ENCODE peak calls at places on chromosome 3, in ten cellular contexts. P, S, B, R, F, A, E, I, D and Z are unnamed samples.

GRCh38 chr3:83523470-83524073 is 1435.2 kb upstream of the CADM2 start:
- DNase-seq in P (peak), R (peak), E (peak), D (peak), A (peak), F (no peak), S (no peak), I (no peak), B (peak), Z (peak)

GRCh38 chr3:11389570-11390268 is 117.5 kb downstream of the ATG7 start:
- DNase-seq in I (no peak), P (no peak), S (no peak), A (no peak), R (no peak), B (no peak), D (no peak), F (no peak), E (no peak), Z (no peak)

GRCh38 chr3:99505646-99506269 is 132.6 kb upstream of the COL8A1 start:
- DNase-seq in F (peak), E (no peak), I (no peak), D (no peak), R (no peak), S (no peak), A (no peak), B (no peak), P (peak), Z (peak)

GRCh38 chr3:127375151-127375937 is 87.5 kb upstream of the PRR20G start:
- DNase-seq in P (no peak), B (no peak), F (no peak), A (no peak), I (no peak), R (no peak), E (no peak), D (no peak), S (no peak), Z (no peak)

GRCh38 chr3:36777424-36778218 is 13.3 kb upstream of the DCLK3 start:
- DNase-seq in E (no peak), B (no peak), A (no peak), D (no peak), I (no peak), F (no peak), S (no peak), P (no peak), R (no peak), Z (no peak)

GRCh38 chr3:142152349-142152748 is 3.0 kb upstream of the TFDP2 start:
- DNase-seq in P (peak), E (no peak), B (no peak), S (no peak), R (peak), A (no peak), D (peak), F (no peak), I (no peak), Z (peak)

GRCh38 chr3:144921710-144922109 is 950.1 kb downstream of the DIPK2A start:
- DNase-seq in P (no peak), S (no peak), R (no peak), E (no peak), F (no peak), A (no peak), I (no peak), B (no peak), D (no peak), Z (no peak)

GRCh38 chr3:100963041-100963440 is 30.2 kb downstream of the ABI3BP start:
- DNase-seq in F (no peak), A (no peak), B (no peak), I (no peak), S (no peak), D (no peak), E (no peak), P (no peak), R (no peak), Z (no peak)

GRCh38 chr3:108552267-108553159 is 36.7 kb downstream of the CIP2A start:
- DNase-seq in E (no peak), I (no peak), S (no peak), D (peak), P (no peak), A (peak), F (no peak), B (no peak), R (peak), Z (peak)

GRCh38 chr3:122074621-122075265 is 19.6 kb downstream of the CD86 start:
- DNase-seq in E (no peak), I (peak), D (no peak), P (peak), A (no peak), F (peak), R (no peak), S (no peak), B (no peak), Z (no peak)

GRCh38 chr3:141365206-141365605 is 3.1 kb upstream of the ZBTB38 start:
- DNase-seq in E (no peak), D (no peak), I (no peak), A (no peak), R (no peak), S (no peak), P (no peak), B (no peak), F (no peak), Z (no peak)

GRCh38 chr3:108662141-108662738 is 72.7 kb downstream of the DZIP3 start:
- DNase-seq in S (no peak), D (peak), B (no peak), A (peak), P (peak), R (peak), E (peak), I (no peak), F (no peak), Z (peak)

GRCh38 chr3:189641776-189642175 is 10.6 kb downstream of the TP63 start:
- DNase-seq in S (no peak), R (no peak), A (no peak), B (no peak), F (no peak), P (no peak), I (no peak), D (peak), E (no peak), Z (peak)

GRCh38 chr3:37604336-37604833 is 257.3 kb upstream of the CTDSPL start:
- DNase-seq in B (no peak), R (no peak), S (no peak), F (no peak), I (no peak), A (no peak), D (no peak), E (no peak), P (no peak), Z (no peak)

GRCh38 chr3:50405249-50405648 is 45.9 kb upstream of the TMEM115 start:
- DNase-seq in S (no peak), P (peak), E (peak), R (peak), A (no peak), B (peak), F (no peak), D (peak), I (no peak), Z (peak)

GRCh38 chr3:42638339-42638842 is 15.1 kb upstream of the ZBTB47 start:
- DNase-seq in P (peak), D (no peak), R (no peak), S (peak), I (no peak), E (no peak), B (no peak), F (no peak), A (no peak), Z (no peak)

GRCh38 chr3:134039161-134039862 is 9.6 kb upstream of the SLCO2A1 start:
- DNase-seq in B (no peak), R (peak), P (no peak), A (no peak), E (no peak), S (no peak), I (peak), F (no peak), D (peak), Z (peak)

GRCh38 chr3:12663311-12663935 is 494 bp downstream of the RAF1 start:
- DNase-seq in D (peak), I (peak), S (peak), F (peak), E (no peak), B (peak), P (peak), R (no peak), A (no peak), Z (peak)

GRCh38 chr3:153355559-153355958 is 193.5 kb downstream of the RAP2B start:
- DNase-seq in B (no peak), E (no peak), I (no peak), A (no peak), R (no peak), P (no peak), D (no peak), S (no peak), F (no peak), Z (no peak)

GRCh38 chr3:132635052-132635451 is 24.6 kb downstream of the ACAD11 start:
- DNase-seq in D (no peak), F (no peak), R (no peak), A (no peak), B (no peak), P (no peak), S (no peak), E (no peak), I (no peak), Z (no peak)

GRCh38 chr3:10248984-10249748 is 907 bp downstream of the TATDN2 start:
- DNase-seq in E (peak), B (no peak), F (peak), S (peak), P (peak), I (no peak), R (no peak), D (peak), A (no peak), Z (peak)

GRCh38 chr3:125168711-125169410 is 43.7 kb downstream of the SLC12A8 start:
- DNase-seq in D (no peak), A (no peak), R (no peak), B (no peak), S (no peak), F (no peak), I (no peak), P (no peak), E (no peak), Z (no peak)

GRCh38 chr3:13012228-13012691 is 61.0 kb downstream of the IQSEC1 start:
- DNase-seq in P (peak), F (peak), I (peak), E (no peak), A (no peak), S (no peak), R (no peak), D (no peak), B (no peak), Z (no peak)

GRCh38 chr3:172218350-172219323 is 179.3 kb downstream of the FNDC3B start:
- DNase-seq in R (no peak), F (no peak), I (no peak), S (no peak), E (no peak), A (no peak), P (no peak), D (no peak), B (no peak), Z (no peak)

GRCh38 chr3:69088033-69088432 is 3.3 kb downstream of the ARL6IP5 start:
- DNase-seq in D (no peak), S (no peak), E (no peak), A (no peak), P (peak), B (no peak), R (no peak), I (no peak), F (no peak), Z (peak)

GRCh38 chr3:112086857-112087524 is 802 bp downstream of the C3orf52 start:
- DNase-seq in I (no peak), E (no peak), S (no peak), A (no peak), R (no peak), P (no peak), F (no peak), B (no peak), D (peak), Z (peak)

GRCh38 chr3:104279617-104280016 is 1087.1 kb upstream of the ALCAM start:
- DNase-seq in S (no peak), F (no peak), B (no peak), E (no peak), R (no peak), I (no peak), P (no peak), D (no peak), A (no peak), Z (peak)

GRCh38 chr3:174620138-174620537 is 239.0 kb upstream of the NAALADL2 start:
- DNase-seq in F (no peak), A (no peak), D (peak), E (no peak), B (no peak), R (no peak), I (no peak), S (no peak), P (no peak), Z (peak)

GRCh38 chr3:72953325-72953956 is 43.2 kb upstream of the PPP4R2 start:
- DNase-seq in F (no peak), B (no peak), I (no peak), R (peak), P (no peak), D (no peak), A (no peak), E (no peak), S (no peak), Z (peak)

GRCh38 chr3:128703561-128703960 is 22.4 kb upstream of the RAB7A start:
- DNase-seq in S (no peak), P (no peak), F (peak), D (no peak), I (no peak), R (no peak), A (no peak), B (no peak), E (no peak), Z (no peak)

GRCh38 chr3:102827386-102827785 is 392.6 kb downstream of the ZPLD1 start:
- DNase-seq in D (no peak), E (no peak), I (no peak), P (no peak), S (no peak), F (no peak), R (no peak), B (no peak), A (no peak), Z (no peak)
- TF ChIP-seq CTCF in D (no peak), E (no peak), I (no peak), P (no peak), S (no peak), F (no peak), R (no peak), B (no peak), A (no peak), Z (no peak)

GRCh38 chr3:196954832-196955231 is 12.5 kb upstream of the NCBP2 start:
- DNase-seq in S (no peak), B (no peak), E (no peak), A (no peak), P (no peak), R (no peak), D (no peak), F (no peak), I (no peak), Z (no peak)
- TF ChIP-seq CTCF in S (no peak), B (no peak), E (no peak), A (no peak), P (no peak), R (no peak), D (no peak), F (no peak), I (no peak), Z (no peak)

GRCh38 chr3:171183042-171183441 is 156.5 kb upstream of the SLC2A2 start:
- DNase-seq in D (no peak), S (no peak), R (peak), A (no peak), F (no peak), I (no peak), P (no peak), B (no peak), E (no peak), Z (peak)
- TF ChIP-seq CTCF in D (peak), S (no peak), R (peak), A (peak), F (no peak), I (no peak), P (no peak), B (peak), E (peak), Z (peak)

DNA sequence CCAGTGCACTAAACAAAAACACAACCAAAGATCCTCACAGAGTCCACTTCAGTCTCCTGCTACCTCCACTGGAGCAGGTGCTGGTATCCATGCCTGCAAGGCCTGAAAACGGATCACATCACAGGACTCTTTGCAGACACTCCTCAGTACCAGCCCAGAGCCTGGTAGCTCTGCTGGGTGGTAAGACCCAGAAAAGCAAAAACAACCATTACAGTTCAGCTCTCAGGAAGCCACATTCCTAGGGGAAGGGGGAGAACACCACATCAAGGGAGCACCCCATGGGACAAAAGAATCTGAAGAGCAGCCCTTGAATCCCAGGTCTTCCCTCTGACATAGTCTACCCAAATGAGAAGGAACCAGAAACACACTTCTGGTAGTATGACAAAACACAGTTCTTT is 52.5 kb upstream of the PFN2 start:
- DNase-seq in A (no peak), E (no peak), F (no peak), I (no peak), B (no peak), D (no peak), S (no peak), R (no peak), P (no peak), Z (no peak)
- TF ChIP-seq CTCF in A (no peak), E (no peak), F (no peak), I (no peak), B (no peak), D (no peak), S (no peak), R (no peak), P (no peak), Z (no peak)

DNA sequence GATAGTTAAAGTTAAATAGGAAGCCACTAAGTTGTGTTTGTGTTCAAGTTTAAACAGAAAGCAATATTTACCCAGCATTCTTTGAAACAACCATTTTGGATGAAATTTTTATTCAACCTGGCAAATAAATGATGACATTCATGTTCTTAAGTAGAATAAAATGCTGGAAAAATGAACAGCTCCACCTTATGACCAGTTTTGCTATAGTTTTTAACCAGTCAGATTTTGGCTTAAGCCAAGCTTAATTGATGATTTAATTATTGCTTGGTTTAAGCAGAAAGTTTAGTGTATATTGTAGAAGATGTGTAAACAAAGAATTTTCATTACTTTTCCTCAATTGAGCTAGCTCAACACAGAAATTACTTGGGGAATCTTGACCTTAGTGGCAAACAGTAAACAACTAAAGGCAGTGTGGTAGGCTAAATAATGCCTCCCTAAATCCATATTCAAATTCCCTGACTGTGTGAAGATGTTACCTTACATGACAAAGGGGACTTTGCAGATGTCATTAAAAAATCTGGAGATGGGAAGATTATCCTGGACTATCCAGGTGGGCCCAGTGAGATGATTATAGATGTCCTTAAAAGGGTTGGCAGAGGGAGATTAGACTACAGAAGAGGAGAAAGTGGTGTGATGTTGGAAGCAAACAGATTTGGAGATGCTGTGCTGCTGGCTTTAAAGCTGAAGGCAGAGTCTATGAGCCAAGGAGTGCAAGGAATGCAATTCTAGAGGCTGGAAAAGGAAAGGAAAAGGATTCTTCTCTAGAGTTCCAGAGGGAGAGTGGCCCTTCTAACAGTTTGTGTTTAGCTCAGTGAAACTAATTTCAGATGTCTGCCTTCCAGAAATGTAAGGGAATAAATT is 448.6 kb upstream of the GOLIM4 start:
- DNase-seq in A (no peak), I (no peak), P (no peak), D (peak), R (no peak), E (no peak), S (no peak), F (no peak), B (no peak), Z (peak)
- TF ChIP-seq CTCF in A (no peak), I (no peak), P (no peak), D (no peak), R (no peak), E (no peak), S (no peak), F (no peak), B (no peak), Z (peak)